ENCODE peak calls at places on chromosome 14, in four cellular contexts. Z is CD4-positive, alpha-beta T cell; H is K562; V is gastrocnemius medialis. A is an unnamed sample.

GRCh38 chr14:105376521-105377440 is 21.6 kb upstream of the TEX22 start:
- ATAC-seq in V (no peak), Z (no peak), H (peak), A (no peak)

GRCh38 chr14:89237923-89238529 is 179.0 kb downstream of the FOXN3 start:
- ATAC-seq in V (no peak), H (no peak), Z (no peak), A (no peak)

GRCh38 chr14:97641827-97642226 is 844.6 kb downstream of the VRK1 start:
- ATAC-seq in V (no peak), H (no peak), Z (no peak), A (peak)

GRCh38 chr14:90522585-90523191 is 125.9 kb downstream of the CALM1 start:
- ATAC-seq in Z (no peak), V (peak), H (peak), A (peak)

GRCh38 chr14:79483989-79484388 is 727.3 kb downstream of the DIO2 start:
- ATAC-seq in H (no peak), V (no peak), Z (no peak), A (no peak)

GRCh38 chr14:53526190-53526589 is 373.1 kb upstream of the DDHD1 start:
- ATAC-seq in V (no peak), Z (no peak), H (no peak), A (no peak)

GRCh38 chr14:21768116-21768874 is 94.7 kb upstream of the OR4E1 start:
- ATAC-seq in V (no peak), Z (peak), H (peak), A (no peak)

GRCh38 chr14:92538412-92539017 is 24.9 kb downstream of the RIN3 start:
- ATAC-seq in H (no peak), Z (no peak), V (no peak), A (no peak)

GRCh38 chr14:70382556-70382955 is 23.1 kb upstream of the COX16 start:
- ATAC-seq in Z (no peak), H (no peak), V (no peak), A (no peak)

GRCh38 chr14:91144425-91145145 is 30.7 kb downstream of the DGLUCY start:
- ATAC-seq in H (no peak), V (no peak), Z (no peak), A (no peak)

GRCh38 chr14:68977137-68977740 is 1.9 kb downstream of the ACTN1 start:
- ATAC-seq in H (no peak), V (no peak), Z (peak), A (no peak)

GRCh38 chr14:72932893-72933292 is 6.6 kb downstream of the DCAF4 start:
- ATAC-seq in V (no peak), Z (no peak), H (no peak), A (no peak)

GRCh38 chr14:95652690-95653089 is 33.5 kb upstream of the TCL1B start:
- ATAC-seq in V (no peak), H (no peak), Z (no peak), A (no peak)

GRCh38 chr14:52076334-52076733 is 7.5 kb upstream of the NID2 start:
- ATAC-seq in Z (no peak), V (no peak), H (no peak), A (no peak)

GRCh38 chr14:52951730-52952481 is 1.1 kb upstream of the FERMT2 start:
- ATAC-seq in V (peak), H (peak), Z (no peak), A (peak)

GRCh38 chr14:95444132-95445129 is 72.0 kb downstream of the SYNE3 start:
- ATAC-seq in Z (no peak), H (no peak), V (no peak), A (no peak)

GRCh38 chr14:104682107-104682593 is 7.3 kb upstream of the INF2 start:
- ATAC-seq in H (no peak), Z (no peak), V (no peak), A (no peak)

GRCh38 chr14:69716483-69717187 is 50.3 kb upstream of the SRSF5 start:
- ATAC-seq in H (peak), V (no peak), Z (peak), A (peak)

GRCh38 chr14:99531221-99532096 is 50.2 kb downstream of the CCNK start:
- ATAC-seq in H (no peak), Z (no peak), V (no peak), A (no peak)

GRCh38 chr14:54848910-54849309 is 53.7 kb downstream of the GCH1 start:
- ATAC-seq in V (no peak), Z (no peak), H (no peak), A (no peak)

GRCh38 chr14:95515080-95515489 is 1.4 kb downstream of the SYNE3 start:
- ATAC-seq in H (no peak), V (no peak), Z (no peak), A (peak)

GRCh38 chr14:20680843-20681347 is 3.5 kb upstream of the RNASE4 start:
- ATAC-seq in Z (peak), V (no peak), H (no peak), A (no peak)

GRCh38 chr14:23696706-23697239 is 60.6 kb downstream of the DHRS2 start:
- ATAC-seq in Z (no peak), H (no peak), V (no peak), A (no peak)

GRCh38 chr14:81430284-81430683 is 30.2 kb upstream of the STON2 start:
- ATAC-seq in H (no peak), V (peak), Z (no peak), A (no peak)

GRCh38 chr14:48963231-48963630 is 622.9 kb downstream of the RPS29 start:
- ATAC-seq in Z (no peak), H (no peak), V (no peak), A (no peak)

GRCh38 chr14:53355581-53356112 is 202.5 kb upstream of the DDHD1 start:
- ATAC-seq in Z (no peak), V (no peak), H (no peak), A (peak)

GRCh38 chr14:98692832-98693231 is 579.2 kb downstream of the BCL11B start:
- ATAC-seq in V (no peak), H (no peak), Z (no peak), A (no peak)

GRCh38 chr14:95876769-95877490 is at the start of gene TUNAR:
- ATAC-seq in Z (no peak), H (no peak), V (no peak), A (no peak)

GRCh38 chr14:24506443-24506842 is 1.6 kb downstream of the CMA1 start:
- ATAC-seq in Z (no peak), V (no peak), H (no peak), A (no peak)

GRCh38 chr14:20969336-20969735 is 14.0 kb downstream of the RNASE2 start:
- ATAC-seq in Z (no peak), V (no peak), H (no peak), A (no peak)

GRCh38 chr14:51473351-51473750 is 178.4 kb upstream of the FRMD6 start:
- ATAC-seq in H (no peak), Z (no peak), V (no peak), A (no peak)

GRCh38 chr14:96567289-96567899 is 65.2 kb downstream of the PAPOLA start:
- ATAC-seq in Z (peak), H (peak), V (no peak), A (no peak)

GRCh38 chr14:69332782-69333395 is 65.2 kb downstream of the ERH start:
- ATAC-seq in V (no peak), Z (no peak), H (no peak), A (no peak)

GRCh38 chr14:95442016-95442632 is 74.3 kb downstream of the SYNE3 start:
- ATAC-seq in V (no peak), Z (peak), H (peak), A (no peak)

GRCh38 chr14:65230287-65230728 is 128.0 kb upstream of the MAX start:
- ATAC-seq in H (peak), V (peak), Z (no peak), A (peak)

GRCh38 chr14:69373104-69373503 is 25.0 kb downstream of the ERH start:
- ATAC-seq in H (no peak), V (no peak), Z (no peak), A (no peak)

GRCh38 chr14:67513631-67514108 is 19.4 kb upstream of the PLEKHH1 start:
- ATAC-seq in H (no peak), Z (no peak), V (no peak), A (no peak)

GRCh38 chr14:73290279-73290678 is 53.0 kb downstream of the PAPLN start:
- ATAC-seq in Z (no peak), H (no peak), V (no peak), A (no peak)

DNA sequence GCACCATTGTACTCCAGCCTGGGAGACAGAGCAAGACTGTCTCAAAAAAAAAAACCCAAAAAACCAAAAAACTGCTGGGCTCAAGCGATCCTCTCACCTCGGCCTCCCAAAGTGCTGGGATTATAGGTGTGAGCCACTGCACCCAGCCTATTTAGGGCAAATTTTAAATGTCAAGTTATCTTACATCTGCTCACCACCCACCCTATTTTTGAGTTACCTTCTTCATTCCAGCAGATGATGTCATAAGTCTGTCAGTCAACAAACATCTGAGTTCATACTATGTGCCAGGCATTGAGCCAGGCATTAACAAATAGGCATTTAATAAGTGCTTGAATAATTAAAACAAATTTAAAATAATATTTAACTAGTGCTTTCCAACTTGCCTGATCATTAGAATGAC is 21.5 kb downstream of the BATF start:
- ATAC-seq in V (no peak), Z (no peak), H (no peak), A (no peak)
- TF ChIP-seq CTCF in V (no peak), Z (no peak), H (no peak), A (no peak)

GRCh38 chr14:77206877-77207389 is 25.3 kb downstream of the TMEM63C start:
- ATAC-seq in V (no peak), Z (no peak), H (no peak), A (no peak)

GRCh38 chr14:77208979-77209318 is 27.4 kb downstream of the TMEM63C start:
- ATAC-seq in H (no peak), Z (no peak), V (no peak), A (no peak)

GRCh38 chr14:77206261-77206824 is 24.7 kb downstream of the TMEM63C start:
- ATAC-seq in H (no peak), V (no peak), Z (no peak), A (no peak)

GRCh38 chr14:77205566-77205965 is 24.0 kb downstream of the TMEM63C start:
- ATAC-seq in V (no peak), Z (no peak), H (no peak), A (no peak)

GRCh38 chr14:77208266-77208978 is 26.8 kb downstream of the TMEM63C start:
- ATAC-seq in V (peak), H (peak), Z (no peak), A (no peak)
- H3K27ac ChIP-seq in V (no peak), H (no peak), Z (no peak), A (no peak)

GRCh38 chr14:102626530-102626929 is 34.1 kb downstream of the RCOR1 start:
- ATAC-seq in V (no peak), H (no peak), Z (no peak), A (no peak)
- TF ChIP-seq CTCF in V (no peak), H (no peak), Z (no peak), A (no peak)

GRCh38 chr14:56212541-56212940 is 94.3 kb downstream of the PELI2 start:
- ATAC-seq in V (no peak), Z (no peak), H (no peak), A (no peak)
- H3K27ac ChIP-seq in V (no peak), Z (no peak), H (no peak), A (no peak)

A was measured in gastroesophageal sphincter.